ENCODE peak calls at places on chromosomes 13 and 19, in four cellular contexts. J is HFFc6, A is Peyer's patch, G is AG04450. T is an unnamed sample.

GRCh38 chr13:80612804-80613203 is 271.9 kb upstream of the SPRY2 start:
- DNase-seq in J (no peak), A (no peak), G (no peak), T (no peak)

GRCh38 chr19:35774274-35775045 is 904 bp upstream of the ARHGAP33 start:
- DNase-seq in J (no peak), A (no peak), G (no peak), T (no peak)

GRCh38 chr19:17671906-17672305 is 16.2 kb downstream of the UNC13A start:
- DNase-seq in J (peak), A (no peak), G (no peak), T (peak)

GRCh38 chr13:19864018-19864338 is 529 bp upstream of the ZMYM5 start:
- DNase-seq in J (peak), A (peak), G (no peak), T (peak)

GRCh38 chr13:99959538-99960230 is 11.9 kb downstream of the ZIC5 start:
- DNase-seq in J (no peak), A (no peak), G (no peak), T (no peak)

GRCh38 chr19:10430505-10431253 is 10.3 kb downstream of the PDE4A start:
- DNase-seq in J (no peak), A (peak), G (no peak), T (peak)

GRCh38 chr13:31793246-31793645 is 53.9 kb downstream of the RXFP2 start:
- DNase-seq in J (no peak), A (no peak), G (peak), T (peak)

GRCh38 chr13:113499936-113500335 is 9.4 kb upstream of the DCUN1D2 start:
- DNase-seq in J (peak), A (no peak), G (no peak), T (peak)

GRCh38 chr13:36069881-36070366 is 61.3 kb downstream of the DCLK1 start:
- DNase-seq in J (no peak), A (no peak), G (no peak), T (peak)

GRCh38 chr19:56252699-56253422 is 19.7 kb upstream of the EDDM13 start:
- DNase-seq in J (peak), A (peak), G (peak), T (peak)

GRCh38 chr19:5534787-5535586 is 32.8 kb downstream of the TINCR start:
- DNase-seq in J (no peak), A (no peak), G (no peak), T (no peak)

GRCh38 chr19:29245221-29245620 is 32.3 kb upstream of the UQCRFS1 start:
- DNase-seq in J (no peak), A (no peak), G (no peak), T (peak)
- TF ChIP-seq CTCF in J (no peak), A (no peak), G (no peak), T (no peak)

GRCh38 chr13:51222510-51223283 is 499 bp downstream of the FAM124A start:
- DNase-seq in J (no peak), A (no peak), G (no peak), T (no peak)
- TF ChIP-seq CTCF in J (no peak), A (no peak), G (no peak), T (no peak)

GRCh38 chr13:44989071-44989889 is at the start of the genes GPALPP1 and NUFIP1:
- DNase-seq in J (peak), A (peak), G (peak), T (peak)
- TF ChIP-seq CTCF in J (peak), A (no peak), G (peak), T (peak)

GRCh38 chr19:33720691-33721682 is 75.7 kb upstream of the KCTD15 start:
- DNase-seq in J (no peak), A (no peak), G (no peak), T (no peak)
- TF ChIP-seq CTCF in J (peak), A (no peak), G (peak), T (no peak)

GRCh38 chr13:53150568-53150967 is 122.0 kb downstream of the OLFM4 start:
- DNase-seq in J (no peak), A (no peak), G (no peak), T (no peak)

GRCh38 chr13:53151692-53152421 is 123.2 kb downstream of the OLFM4 start:
- DNase-seq in J (no peak), A (peak), G (no peak), T (peak)
- TF ChIP-seq CTCF in J (peak), A (peak), G (peak), T (peak)

GRCh38 chr19:48190288-48191284 is 20.1 kb downstream of the ZSWIM9 start:
- DNase-seq in J (no peak), A (peak), G (peak), T (no peak)
- TF ChIP-seq CTCF in J (peak), A (no peak), G (no peak), T (no peak)

GRCh38 chr13:28819748-28820098 is 416 bp upstream of the MTUS2 start:
- DNase-seq in J (no peak), A (no peak), G (no peak), T (peak)
- TF ChIP-seq CTCF in J (no peak), A (no peak), G (no peak), T (no peak)

GRCh38 chr13:44141725-44142539 is 231.7 kb upstream of the SERP2 start:
- DNase-seq in J (peak), A (peak), G (peak), T (peak)
- TF ChIP-seq CTCF in J (no peak), A (no peak), G (no peak), T (no peak)

GRCh38 chr13:111158136-111158805 is 43.2 kb downstream of the ARHGEF7 start:
- DNase-seq in J (no peak), A (no peak), G (no peak), T (peak)

GRCh38 chr13:111156421-111156820 is 41.3 kb downstream of the ARHGEF7 start:
- DNase-seq in J (no peak), A (no peak), G (no peak), T (peak)

GRCh38 chr13:111153279-111153976 is 38.3 kb downstream of the ARHGEF7 start:
- DNase-seq in J (peak), A (peak), G (peak), T (peak)

GRCh38 chr13:111152836-111153235 is 37.7 kb downstream of the ARHGEF7 start:
- DNase-seq in J (no peak), A (no peak), G (no peak), T (no peak)

DNA sequence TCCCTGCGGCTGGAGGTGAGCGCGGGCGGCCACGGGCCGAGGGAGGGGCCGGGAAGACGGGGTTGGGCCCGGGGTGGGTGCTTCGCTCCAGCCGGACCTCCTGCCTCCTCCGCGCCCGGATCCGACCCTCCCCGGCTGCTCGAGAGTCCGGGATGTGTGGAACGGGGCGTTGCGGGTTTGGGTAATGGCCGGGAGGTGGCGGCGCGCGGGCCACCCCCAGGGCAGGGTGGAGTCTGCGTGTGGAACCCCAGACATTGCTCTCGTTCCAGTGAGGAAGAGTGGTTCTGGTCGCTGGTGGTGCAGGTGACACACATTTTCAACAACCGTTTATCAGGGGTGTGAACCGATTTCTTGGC is 38.8 kb downstream of the ARHGEF7 start:
- DNase-seq in J (no peak), A (peak), G (no peak), T (peak)
- TF ChIP-seq CTCF in J (peak), A (no peak), G (peak), T (peak)

GRCh38 chr19:2334426-2334825 is 5.9 kb downstream of the SPPL2B start:
- DNase-seq in J (no peak), A (no peak), G (no peak), T (no peak)

GRCh38 chr19:2332341-2333026 is 4.0 kb downstream of the SPPL2B start:
- DNase-seq in J (no peak), A (peak), G (no peak), T (peak)

GRCh38 chr19:2334986-2335846 is 6.7 kb downstream of the SPPL2B start:
- DNase-seq in J (no peak), A (no peak), G (no peak), T (no peak)

GRCh38 chr19:2333027-2333806 is 4.7 kb downstream of the SPPL2B start:
- DNase-seq in J (no peak), A (no peak), G (no peak), T (no peak)

DNA sequence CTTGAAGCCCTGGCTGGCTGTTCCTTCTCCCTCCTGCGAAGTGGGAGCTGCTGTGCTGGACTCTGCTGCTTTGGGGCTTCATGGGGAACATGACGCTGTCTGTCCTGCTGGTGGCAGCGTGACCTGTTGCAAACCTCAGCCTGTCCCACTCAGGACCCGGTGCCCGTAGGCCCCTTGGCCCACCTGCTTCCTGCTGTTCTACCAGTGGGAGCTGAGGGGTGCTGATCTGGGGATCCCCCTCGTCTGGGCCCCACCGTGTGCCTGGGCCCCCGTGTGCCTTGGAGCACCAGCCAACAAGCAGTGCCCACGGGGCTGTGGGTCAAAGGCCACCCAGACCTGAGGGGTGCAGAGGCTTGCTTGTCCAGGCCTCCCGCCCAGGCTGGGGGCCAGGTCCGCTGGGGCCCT is 5.3 kb downstream of the SPPL2B start:
- DNase-seq in J (no peak), A (no peak), G (no peak), T (no peak)
- TF ChIP-seq CTCF in J (no peak), A (no peak), G (no peak), T (no peak)

T was measured in AG10803.